ENCODE peak calls at places on chromosomes 3 and 15, in eight cellular contexts. G is hepatocyte; K is OCI-LY7; A is Panc1; C is GM12864; B is colonic mucosa; P is heart left ventricle; E is CD4-positive, alpha-beta T cell. I is an unnamed sample.

GRCh38 chr3:153621988-153622387 is 460.0 kb downstream of the RAP2B start:
- DNase-seq in B (no peak), C (peak), K (peak), G (no peak), E (no peak), P (no peak), A (no peak), I (no peak)

GRCh38 chr3:169948559-169949371 is 17.8 kb upstream of the SEC62 start:
- DNase-seq in E (no peak), P (no peak), C (no peak), K (peak), B (no peak), G (peak), A (no peak), I (no peak)

GRCh38 chr15:38682363-38682762 is 117.7 kb upstream of the RASGRP1 start:
- DNase-seq in G (no peak), P (no peak), B (no peak), E (no peak), K (no peak), C (no peak), A (no peak), I (no peak)

GRCh38 chr15:25763206-25763880 is 99.8 kb downstream of the ATP10A start:
- DNase-seq in K (no peak), P (no peak), E (no peak), G (peak), B (no peak), A (no peak), C (no peak), I (peak)

GRCh38 chr15:38864827-38865604 is 300.4 kb upstream of the RASGRP1 start:
- DNase-seq in P (peak), B (no peak), E (no peak), C (no peak), G (peak), K (no peak), A (no peak), I (no peak)

GRCh38 chr3:45034612-45035252 is 8.6 kb downstream of the CLEC3B start:
- DNase-seq in A (no peak), K (peak), C (no peak), E (no peak), P (peak), B (peak), G (no peak), I (peak)

GRCh38 chr3:78277793-78278192 is 1237.9 kb downstream of the ROBO2 start:
- DNase-seq in G (no peak), K (no peak), B (no peak), P (no peak), A (no peak), E (no peak), C (no peak), I (no peak)

GRCh38 chr3:37161351-37161750 is 13.0 kb downstream of the LRRFIP2 start:
- DNase-seq in C (no peak), A (no peak), E (no peak), K (no peak), P (no peak), G (no peak), B (no peak), I (no peak)

GRCh38 chr15:87267798-87268197 is 988.7 kb downstream of the NTRK3 start:
- DNase-seq in C (no peak), B (no peak), E (no peak), A (no peak), K (no peak), P (no peak), G (no peak), I (no peak)

DNA sequence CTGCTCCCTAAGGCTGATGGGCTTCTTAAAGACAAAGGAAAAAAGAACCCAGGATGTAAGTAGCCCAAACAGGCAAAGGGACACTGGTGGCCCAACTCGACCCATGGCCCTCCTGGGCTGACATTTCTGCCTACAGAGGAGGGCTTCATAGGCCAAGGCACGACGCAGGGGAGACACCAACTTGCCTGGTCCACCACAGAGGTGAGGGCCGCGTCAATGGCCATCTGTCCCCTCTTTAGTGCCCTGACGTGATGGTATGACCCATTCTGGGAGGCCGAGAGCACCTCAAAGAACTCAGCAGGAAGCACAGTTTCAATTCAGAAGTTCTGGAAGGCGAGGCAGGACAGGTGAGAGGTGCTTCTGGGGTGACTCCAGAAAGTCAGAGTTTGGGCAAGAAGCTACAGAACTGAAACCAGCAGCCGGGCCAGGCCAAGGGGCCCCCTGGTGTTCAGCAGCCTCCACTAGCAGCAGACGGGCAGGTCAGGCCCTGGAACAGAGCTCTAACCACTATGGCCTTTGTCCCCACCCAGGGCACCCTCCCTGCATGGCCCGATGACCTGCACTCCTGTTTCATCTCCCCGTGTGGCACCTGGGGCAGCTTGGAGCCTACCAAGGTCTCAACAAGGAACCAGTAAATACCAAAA is 45.1 kb downstream of the HMCES start:
- DNase-seq in B (no peak), C (no peak), K (peak), A (no peak), G (no peak), P (no peak), E (no peak), I (no peak)
- TF ChIP-seq CTCF in B (no peak), C (peak), K (peak), A (no peak), G (no peak), P (no peak), E (no peak), I (peak)

GRCh38 chr3:67602816-67603215 is 51.6 kb downstream of the SUCLG2 start:
- DNase-seq in P (no peak), G (no peak), K (no peak), E (no peak), B (no peak), A (no peak), C (no peak), I (no peak)
- TF ChIP-seq CTCF in P (no peak), G (no peak), K (no peak), E (no peak), B (no peak), A (no peak), C (no peak), I (no peak)

GRCh38 chr3:143001369-143002082 is at the start of gene U2SURP:
- DNase-seq in E (peak), C (peak), B (peak), P (peak), A (peak), G (peak), K (peak), I (peak)

GRCh38 chr3:143002083-143002712 is 828 bp downstream of the U2SURP start:
- DNase-seq in G (peak), K (peak), A (no peak), E (peak), B (no peak), P (no peak), C (no peak), I (no peak)

GRCh38 chr3:142999881-143000280 is 1.5 kb upstream of the U2SURP start:
- DNase-seq in A (no peak), K (no peak), G (no peak), C (no peak), B (no peak), P (no peak), E (no peak), I (no peak)

GRCh38 chr3:143000525-143000924 is 845 bp upstream of the U2SURP start:
- DNase-seq in G (peak), E (no peak), A (no peak), B (peak), P (no peak), C (no peak), K (no peak), I (peak)

GRCh38 chr3:143001034-143001368 is 369 bp upstream of the U2SURP start:
- DNase-seq in E (no peak), C (peak), P (no peak), K (peak), B (no peak), A (no peak), G (no peak), I (no peak)
- TF ChIP-seq CTCF in E (no peak), C (no peak), P (no peak), K (no peak), B (no peak), A (no peak), G (no peak), I (no peak)

GRCh38 chr3:111690242-111690641 is 95.1 kb upstream of the ZBED2 start:
- DNase-seq in G (no peak), C (no peak), A (no peak), B (no peak), E (no peak), P (no peak), K (no peak), I (no peak)

GRCh38 chr3:111694471-111694870 is 99.3 kb upstream of the ZBED2 start:
- DNase-seq in E (no peak), A (no peak), B (no peak), G (no peak), K (no peak), P (no peak), C (no peak), I (no peak)

GRCh38 chr3:111688190-111688800 is 93.1 kb upstream of the ZBED2 start:
- DNase-seq in P (no peak), C (no peak), E (no peak), G (no peak), A (no peak), K (no peak), B (no peak), I (no peak)

GRCh38 chr3:111692593-111693552 is 97.7 kb upstream of the ZBED2 start:
- DNase-seq in B (no peak), G (peak), E (no peak), P (peak), C (no peak), K (no peak), A (no peak), I (no peak)

GRCh38 chr3:111691293-111691909 is 96.3 kb upstream of the ZBED2 start:
- DNase-seq in B (no peak), K (peak), A (no peak), C (no peak), E (no peak), P (no peak), G (peak), I (no peak)
- TF ChIP-seq CTCF in B (peak), K (peak), A (peak), C (peak), E (peak), P (peak), G (peak), I (no peak)

GRCh38 chr3:133487920-133488540 is 85.5 kb upstream of the CDV3 start:
- DNase-seq in P (no peak), K (no peak), G (peak), B (peak), C (no peak), E (peak), A (no peak), I (peak)
- TF ChIP-seq CTCF in P (peak), K (peak), G (peak), B (peak), C (peak), E (peak), A (no peak), I (peak)

DNA sequence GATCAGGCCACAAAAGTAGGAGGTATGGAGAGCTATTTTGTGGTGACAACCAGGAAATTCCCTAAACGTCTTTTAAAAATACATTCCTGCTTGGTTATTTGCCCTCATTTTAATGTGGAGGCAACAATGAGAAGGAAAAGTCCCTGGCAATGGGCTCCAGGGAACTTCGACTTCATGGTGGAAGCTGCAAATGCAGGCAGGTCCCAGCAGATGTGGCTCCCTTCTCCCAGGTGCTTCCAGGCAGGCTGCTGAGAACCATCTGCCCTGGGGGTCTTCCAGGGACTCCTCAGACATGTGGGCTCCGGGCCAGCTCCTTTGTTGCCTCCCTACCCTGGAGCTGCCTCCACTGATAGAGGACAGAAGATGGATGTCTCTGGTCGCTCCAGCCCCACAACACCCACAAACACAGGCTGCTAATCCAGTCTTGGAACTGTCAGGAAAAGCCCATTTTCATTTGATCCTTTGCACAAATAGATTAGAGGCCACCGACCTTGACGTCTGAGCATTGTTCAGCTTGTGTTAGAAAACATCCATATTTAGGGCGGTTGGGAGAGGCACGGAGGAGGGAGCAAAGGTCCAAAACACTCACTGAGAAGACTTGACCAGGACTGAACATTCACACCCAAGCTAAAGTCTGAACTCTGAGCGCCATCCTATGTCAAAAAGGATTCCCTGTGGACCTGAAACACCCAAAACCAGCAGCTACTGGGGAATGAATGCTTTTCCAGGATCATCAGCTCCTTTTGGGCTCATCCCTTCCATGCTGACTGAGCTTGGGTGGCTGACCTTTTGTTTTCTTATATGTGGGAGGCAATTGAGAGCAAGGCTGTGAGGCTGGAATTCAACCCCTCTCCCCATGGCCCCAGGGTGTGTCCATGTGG is 30.2 kb upstream of the SLCO2A1 start:
- DNase-seq in B (peak), E (no peak), C (no peak), P (no peak), A (no peak), K (no peak), G (peak), I (no peak)
- TF ChIP-seq CTCF in B (no peak), E (no peak), C (no peak), P (no peak), A (no peak), K (no peak), G (peak), I (no peak)

GRCh38 chr3:72265661-72266370 is 480.9 kb upstream of the PROK2 start:
- DNase-seq in K (no peak), A (no peak), B (no peak), G (no peak), C (no peak), E (no peak), P (no peak), I (no peak)
- TF ChIP-seq CTCF in K (peak), A (no peak), B (no peak), G (no peak), C (no peak), E (no peak), P (no peak), I (no peak)

GRCh38 chr3:148717918-148718317 is 20.2 kb downstream of the AGTR1 start:
- DNase-seq in G (no peak), C (no peak), B (no peak), P (no peak), E (no peak), K (no peak), A (no peak), I (no peak)

GRCh38 chr3:148716657-148717056 is 19.0 kb downstream of the AGTR1 start:
- DNase-seq in C (no peak), G (no peak), A (no peak), B (no peak), K (no peak), P (no peak), E (no peak), I (no peak)

GRCh38 chr3:148720873-148721272 is 23.2 kb downstream of the AGTR1 start:
- DNase-seq in C (no peak), P (no peak), A (no peak), E (no peak), G (no peak), B (no peak), K (no peak), I (no peak)

GRCh38 chr3:148723591-148723990 is 25.9 kb downstream of the AGTR1 start:
- DNase-seq in E (no peak), P (no peak), B (no peak), G (no peak), A (no peak), K (no peak), C (peak), I (no peak)

DNA sequence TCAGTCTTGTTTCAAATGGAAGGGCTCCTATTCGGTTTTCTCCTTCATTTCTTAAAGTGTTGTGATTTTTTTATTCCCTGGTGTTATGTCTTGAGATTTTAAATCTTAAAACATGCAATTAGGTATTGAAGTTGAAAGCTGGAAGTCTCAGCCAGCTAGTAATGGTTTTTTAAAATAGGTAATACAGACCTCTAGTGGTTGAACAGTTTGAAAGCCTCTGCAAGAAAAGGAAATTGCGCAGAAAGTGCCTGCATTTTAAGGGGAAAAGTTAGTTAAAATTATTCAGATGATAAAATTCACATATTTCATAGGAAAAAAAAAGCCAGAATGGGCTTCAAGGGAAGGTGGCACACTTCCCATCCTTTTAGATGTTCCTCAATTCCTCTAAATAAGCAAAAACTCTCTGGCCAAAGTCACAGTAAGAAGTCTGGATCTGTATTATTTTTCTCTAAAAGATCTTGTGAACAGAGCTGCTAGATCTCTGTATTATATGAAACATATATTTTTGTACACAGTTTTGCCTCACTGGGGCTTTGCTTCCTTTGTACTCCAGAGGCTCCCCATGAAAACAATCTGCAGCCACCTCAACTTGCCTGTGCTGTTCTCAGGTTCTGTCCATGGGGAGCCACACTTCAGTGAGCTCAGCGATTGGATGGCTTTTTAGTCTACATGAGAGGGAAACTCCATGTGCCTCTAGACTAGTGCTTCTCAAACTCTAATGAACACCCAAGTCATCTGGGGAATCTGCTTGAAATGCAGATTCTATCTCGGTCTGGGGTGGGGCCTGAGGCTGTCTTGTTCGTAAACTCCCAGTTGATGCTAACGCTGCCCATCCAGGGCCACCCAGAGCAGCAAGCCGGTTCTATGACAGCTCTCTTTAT is 21.5 kb downstream of the AGTR1 start:
- DNase-seq in B (no peak), E (no peak), C (no peak), G (peak), A (no peak), P (no peak), K (no peak), I (no peak)
- TF ChIP-seq CTCF in B (peak), E (no peak), C (peak), G (peak), A (peak), P (peak), K (peak), I (peak)

GRCh38 chr3:48765376-48765775 is 48.4 kb upstream of the IP6K2 start:
- DNase-seq in G (peak), K (peak), P (no peak), E (no peak), A (no peak), B (no peak), C (no peak), I (no peak)
- TF ChIP-seq CTCF in G (peak), K (peak), P (peak), E (no peak), A (no peak), B (peak), C (peak), I (no peak)